ENCODE peak calls at places on chromosomes 7 and 10, in four cellular contexts. One of them, this sample, is unnamed.

GRCh38 chr7:105480931-105481330 is 41.1 kb downstream of the PUS7 start:
- DNase-seq in stimulated activated CD4-positive, alpha-beta T cell treated with anti-CD3 and anti-CD28 coated beads, Interleukin-2, amount 100 ng/mL, for 48 hours: no peak
- DNase-seq in mesothelial cell of epicardium: no peak
- DNase-seq in left ventricle myocardium superior: no peak
- DNase-seq in this sample: no peak

GRCh38 chr10:14838582-14839304 is 637 bp downstream of the HSPA14 start:
- DNase-seq in left ventricle myocardium superior: peak; percentile 35
- DNase-seq in stimulated activated CD4-positive, alpha-beta T cell treated with anti-CD3 and anti-CD28 coated beads, Interleukin-2, amount 100 ng/mL, for 48 hours: peak; percentile 7
- DNase-seq in mesothelial cell of epicardium: peak; percentile 43
- DNase-seq in this sample: peak; percentile 36

GRCh38 chr7:3832199-3832598 is 531.1 kb downstream of the SDK1 start:
- DNase-seq in stimulated activated CD4-positive, alpha-beta T cell treated with anti-CD3 and anti-CD28 coated beads, Interleukin-2, amount 100 ng/mL, for 48 hours: no peak
- DNase-seq in left ventricle myocardium superior: no peak
- DNase-seq in mesothelial cell of epicardium: no peak
- DNase-seq in this sample: no peak

GRCh38 chr10:69807696-69808095 is 6.0 kb downstream of the COL13A1 start:
- DNase-seq in left ventricle myocardium superior: no peak
- DNase-seq in stimulated activated CD4-positive, alpha-beta T cell treated with anti-CD3 and anti-CD28 coated beads, Interleukin-2, amount 100 ng/mL, for 48 hours: no peak
- DNase-seq in mesothelial cell of epicardium: no peak
- DNase-seq in this sample: no peak

GRCh38 chr10:79093658-79094411 is 25.1 kb downstream of the ZMIZ1 start:
- DNase-seq in stimulated activated CD4-positive, alpha-beta T cell treated with anti-CD3 and anti-CD28 coated beads, Interleukin-2, amount 100 ng/mL, for 48 hours: no peak
- DNase-seq in left ventricle myocardium superior: peak; percentile 55
- DNase-seq in mesothelial cell of epicardium: no peak
- DNase-seq in this sample: peak; percentile 67

GRCh38 chr7:90188281-90188680 is 23.3 kb upstream of the STEAP2 start:
- DNase-seq in stimulated activated CD4-positive, alpha-beta T cell treated with anti-CD3 and anti-CD28 coated beads, Interleukin-2, amount 100 ng/mL, for 48 hours: no peak
- DNase-seq in left ventricle myocardium superior: no peak
- DNase-seq in mesothelial cell of epicardium: no peak
- DNase-seq in this sample: no peak

GRCh38 chr7:149714910-149715471 is 58.4 kb downstream of the ZNF467 start:
- DNase-seq in left ventricle myocardium superior: no peak
- DNase-seq in mesothelial cell of epicardium: no peak
- DNase-seq in stimulated activated CD4-positive, alpha-beta T cell treated with anti-CD3 and anti-CD28 coated beads, Interleukin-2, amount 100 ng/mL, for 48 hours: no peak
- DNase-seq in this sample: peak; percentile 49

GRCh38 chr10:3806603-3807002 is 21.6 kb upstream of the KLF6 start:
- DNase-seq in stimulated activated CD4-positive, alpha-beta T cell treated with anti-CD3 and anti-CD28 coated beads, Interleukin-2, amount 100 ng/mL, for 48 hours: no peak
- DNase-seq in mesothelial cell of epicardium: no peak
- DNase-seq in left ventricle myocardium superior: no peak
- DNase-seq in this sample: no peak

GRCh38 chr10:12201543-12201942 is 5.6 kb downstream of the CDC123 start:
- DNase-seq in left ventricle myocardium superior: no peak
- DNase-seq in stimulated activated CD4-positive, alpha-beta T cell treated with anti-CD3 and anti-CD28 coated beads, Interleukin-2, amount 100 ng/mL, for 48 hours: peak; percentile 12
- DNase-seq in mesothelial cell of epicardium: no peak
- DNase-seq in this sample: no peak

GRCh38 chr7:47379629-47380324 is 202.1 kb downstream of the TNS3 start:
- DNase-seq in mesothelial cell of epicardium: peak; percentile 51
- DNase-seq in left ventricle myocardium superior: peak; percentile 90
- DNase-seq in stimulated activated CD4-positive, alpha-beta T cell treated with anti-CD3 and anti-CD28 coated beads, Interleukin-2, amount 100 ng/mL, for 48 hours: no peak
- DNase-seq in this sample: peak; percentile 55

GRCh38 chr7:108222236-108222892 is 92.2 kb upstream of the LAMB4 start:
- DNase-seq in mesothelial cell of epicardium: no peak
- DNase-seq in left ventricle myocardium superior: no peak
- DNase-seq in stimulated activated CD4-positive, alpha-beta T cell treated with anti-CD3 and anti-CD28 coated beads, Interleukin-2, amount 100 ng/mL, for 48 hours: no peak
- DNase-seq in this sample: no peak

GRCh38 chr7:158395780-158396214 is 191.8 kb downstream of the PTPRN2 start:
- DNase-seq in mesothelial cell of epicardium: no peak
- DNase-seq in left ventricle myocardium superior: no peak
- DNase-seq in stimulated activated CD4-positive, alpha-beta T cell treated with anti-CD3 and anti-CD28 coated beads, Interleukin-2, amount 100 ng/mL, for 48 hours: no peak
- DNase-seq in this sample: no peak

GRCh38 chr7:52273685-52274610 is 761.5 kb upstream of the POM121L12 start:
- DNase-seq in stimulated activated CD4-positive, alpha-beta T cell treated with anti-CD3 and anti-CD28 coated beads, Interleukin-2, amount 100 ng/mL, for 48 hours: no peak
- DNase-seq in mesothelial cell of epicardium: no peak
- DNase-seq in left ventricle myocardium superior: peak; percentile 33
- DNase-seq in this sample: peak; percentile 31

GRCh38 chr7:146002431-146003078 is 114.0 kb upstream of the CNTNAP2 start:
- DNase-seq in stimulated activated CD4-positive, alpha-beta T cell treated with anti-CD3 and anti-CD28 coated beads, Interleukin-2, amount 100 ng/mL, for 48 hours: no peak
- DNase-seq in left ventricle myocardium superior: no peak
- DNase-seq in mesothelial cell of epicardium: no peak
- DNase-seq in this sample: no peak

GRCh38 chr10:14583967-14584366 is 190.7 kb downstream of the FAM107B start:
- DNase-seq in mesothelial cell of epicardium: no peak
- DNase-seq in left ventricle myocardium superior: no peak
- DNase-seq in stimulated activated CD4-positive, alpha-beta T cell treated with anti-CD3 and anti-CD28 coated beads, Interleukin-2, amount 100 ng/mL, for 48 hours: no peak
- DNase-seq in this sample: no peak

GRCh38 chr10:77493851-77494788 is 143.5 kb downstream of the KCNMA1 start:
- DNase-seq in mesothelial cell of epicardium: no peak
- DNase-seq in left ventricle myocardium superior: no peak
- DNase-seq in stimulated activated CD4-positive, alpha-beta T cell treated with anti-CD3 and anti-CD28 coated beads, Interleukin-2, amount 100 ng/mL, for 48 hours: no peak
- DNase-seq in this sample: no peak

GRCh38 chr10:132374176-132374575 is 22.8 kb upstream of the PWWP2B start:
- DNase-seq in mesothelial cell of epicardium: peak; percentile 8
- DNase-seq in stimulated activated CD4-positive, alpha-beta T cell treated with anti-CD3 and anti-CD28 coated beads, Interleukin-2, amount 100 ng/mL, for 48 hours: no peak
- DNase-seq in left ventricle myocardium superior: no peak
- DNase-seq in this sample: no peak

GRCh38 chr10:50625663-50626062 is 1.9 kb upstream of the SGMS1 start:
- DNase-seq in stimulated activated CD4-positive, alpha-beta T cell treated with anti-CD3 and anti-CD28 coated beads, Interleukin-2, amount 100 ng/mL, for 48 hours: no peak
- DNase-seq in mesothelial cell of epicardium: no peak
- DNase-seq in left ventricle myocardium superior: no peak
- DNase-seq in this sample: no peak

GRCh38 chr10:80382989-80383388 is 25.4 kb upstream of the PRXL2A start:
- DNase-seq in stimulated activated CD4-positive, alpha-beta T cell treated with anti-CD3 and anti-CD28 coated beads, Interleukin-2, amount 100 ng/mL, for 48 hours: peak; percentile 12
- DNase-seq in left ventricle myocardium superior: peak; percentile 33
- DNase-seq in mesothelial cell of epicardium: no peak
- DNase-seq in this sample: peak; percentile 18

GRCh38 chr10:127346604-127347003 is 150.2 kb upstream of the INSYN2A start:
- DNase-seq in left ventricle myocardium superior: no peak
- DNase-seq in mesothelial cell of epicardium: no peak
- DNase-seq in stimulated activated CD4-positive, alpha-beta T cell treated with anti-CD3 and anti-CD28 coated beads, Interleukin-2, amount 100 ng/mL, for 48 hours: no peak
- DNase-seq in this sample: no peak

GRCh38 chr10:34235164-34235832 is 579.8 kb downstream of the PARD3 start:
- DNase-seq in left ventricle myocardium superior: no peak
- DNase-seq in stimulated activated CD4-positive, alpha-beta T cell treated with anti-CD3 and anti-CD28 coated beads, Interleukin-2, amount 100 ng/mL, for 48 hours: no peak
- DNase-seq in mesothelial cell of epicardium: no peak
- DNase-seq in this sample: no peak

GRCh38 chr10:89235073-89235798 is 16.3 kb downstream of the LIPA start:
- DNase-seq in left ventricle myocardium superior: peak; percentile 66
- DNase-seq in mesothelial cell of epicardium: no peak
- DNase-seq in stimulated activated CD4-positive, alpha-beta T cell treated with anti-CD3 and anti-CD28 coated beads, Interleukin-2, amount 100 ng/mL, for 48 hours: no peak
- DNase-seq in this sample: peak; percentile 29

GRCh38 chr7:123208793-123209192 is 9.0 kb upstream of the SLC13A1 start:
- DNase-seq in left ventricle myocardium superior: no peak
- DNase-seq in stimulated activated CD4-positive, alpha-beta T cell treated with anti-CD3 and anti-CD28 coated beads, Interleukin-2, amount 100 ng/mL, for 48 hours: no peak
- DNase-seq in mesothelial cell of epicardium: no peak
- DNase-seq in this sample: no peak

GRCh38 chr10:22365233-22365632 is 19.9 kb downstream of the SPAG6 start:
- DNase-seq in stimulated activated CD4-positive, alpha-beta T cell treated with anti-CD3 and anti-CD28 coated beads, Interleukin-2, amount 100 ng/mL, for 48 hours: no peak
- DNase-seq in left ventricle myocardium superior: no peak
- DNase-seq in mesothelial cell of epicardium: no peak
- DNase-seq in this sample: no peak

GRCh38 chr10:128727114-128727513 is 600.9 kb upstream of the MKI67 start:
- DNase-seq in left ventricle myocardium superior: no peak
- DNase-seq in stimulated activated CD4-positive, alpha-beta T cell treated with anti-CD3 and anti-CD28 coated beads, Interleukin-2, amount 100 ng/mL, for 48 hours: no peak
- DNase-seq in mesothelial cell of epicardium: no peak
- DNase-seq in this sample: no peak

GRCh38 chr7:132321387-132321786 is 254.9 kb downstream of the PLXNA4 start:
- DNase-seq in left ventricle myocardium superior: no peak
- DNase-seq in stimulated activated CD4-positive, alpha-beta T cell treated with anti-CD3 and anti-CD28 coated beads, Interleukin-2, amount 100 ng/mL, for 48 hours: no peak
- DNase-seq in mesothelial cell of epicardium: no peak
- DNase-seq in this sample: no peak

GRCh38 chr10:17428616-17429097 is 25.7 kb downstream of the ST8SIA6 start:
- DNase-seq in stimulated activated CD4-positive, alpha-beta T cell treated with anti-CD3 and anti-CD28 coated beads, Interleukin-2, amount 100 ng/mL, for 48 hours: peak; percentile 43
- DNase-seq in left ventricle myocardium superior: peak; percentile 27
- DNase-seq in mesothelial cell of epicardium: no peak
- DNase-seq in this sample: no peak

GRCh38 chr10:131757285-131758058 is 143.3 kb upstream of the PPP2R2D start:
- DNase-seq in mesothelial cell of epicardium: no peak
- DNase-seq in stimulated activated CD4-positive, alpha-beta T cell treated with anti-CD3 and anti-CD28 coated beads, Interleukin-2, amount 100 ng/mL, for 48 hours: no peak
- DNase-seq in left ventricle myocardium superior: no peak
- DNase-seq in this sample: no peak

GRCh38 chr10:89518876-89519842 is 16.2 kb downstream of the SLC16A12 start:
- DNase-seq in stimulated activated CD4-positive, alpha-beta T cell treated with anti-CD3 and anti-CD28 coated beads, Interleukin-2, amount 100 ng/mL, for 48 hours: no peak
- DNase-seq in mesothelial cell of epicardium: no peak
- DNase-seq in left ventricle myocardium superior: no peak
- DNase-seq in this sample: peak; percentile 73

GRCh38 chr7:5634107-5634950 is 147.1 kb downstream of the RNF216 start:
- DNase-seq in left ventricle myocardium superior: peak; percentile 76
- DNase-seq in mesothelial cell of epicardium: no peak
- DNase-seq in stimulated activated CD4-positive, alpha-beta T cell treated with anti-CD3 and anti-CD28 coated beads, Interleukin-2, amount 100 ng/mL, for 48 hours: no peak
- DNase-seq in this sample: peak; percentile 78

GRCh38 chr10:31157125-31157983 is 125.7 kb upstream of the ZNF438 start:
- DNase-seq in stimulated activated CD4-positive, alpha-beta T cell treated with anti-CD3 and anti-CD28 coated beads, Interleukin-2, amount 100 ng/mL, for 48 hours: no peak
- DNase-seq in mesothelial cell of epicardium: no peak
- DNase-seq in left ventricle myocardium superior: peak; percentile 80
- DNase-seq in this sample: peak; percentile 68

GRCh38 chr10:33174674-33175073 is 159.8 kb downstream of the NRP1 start:
- DNase-seq in left ventricle myocardium superior: no peak
- DNase-seq in stimulated activated CD4-positive, alpha-beta T cell treated with anti-CD3 and anti-CD28 coated beads, Interleukin-2, amount 100 ng/mL, for 48 hours: no peak
- DNase-seq in mesothelial cell of epicardium: no peak
- DNase-seq in this sample: no peak

GRCh38 chr7:70894799-70895198 is 237.1 kb upstream of the GALNT17 start:
- DNase-seq in stimulated activated CD4-positive, alpha-beta T cell treated with anti-CD3 and anti-CD28 coated beads, Interleukin-2, amount 100 ng/mL, for 48 hours: no peak
- DNase-seq in mesothelial cell of epicardium: no peak
- DNase-seq in left ventricle myocardium superior: no peak
- DNase-seq in this sample: no peak

GRCh38 chr10:65348637-65349036 is 1577.2 kb upstream of the LRRTM3 start:
- DNase-seq in stimulated activated CD4-positive, alpha-beta T cell treated with anti-CD3 and anti-CD28 coated beads, Interleukin-2, amount 100 ng/mL, for 48 hours: no peak
- DNase-seq in mesothelial cell of epicardium: no peak
- DNase-seq in left ventricle myocardium superior: no peak
- DNase-seq in this sample: no peak

GRCh38 chr7:12067156-12067831 is 143.8 kb upstream of the TMEM106B start:
- DNase-seq in left ventricle myocardium superior: no peak
- DNase-seq in mesothelial cell of epicardium: no peak
- DNase-seq in stimulated activated CD4-positive, alpha-beta T cell treated with anti-CD3 and anti-CD28 coated beads, Interleukin-2, amount 100 ng/mL, for 48 hours: peak; percentile 51
- DNase-seq in this sample: peak; percentile 18

This sample was measured in uterus.